ENCODE peak calls at places on chromosomes 7 and 10, in seven cellular contexts. One of them, this sample, is unnamed.

GRCh38 chr7:7793249-7793648 is 74.8 kb upstream of the RPA3 start:
- DNase-seq in T-helper 9 cell: no peak
- DNase-seq in substantia nigra: no peak
- DNase-seq in left kidney: no peak
- DNase-seq in GF-D8: no peak
- DNase-seq in activated CD8-positive, alpha-beta memory T cell treated with anti-CD3 and anti-CD28 coated beads, Interleukin-2, amount 50 U/mL, for 48 hours: no peak
- DNase-seq in RCC 7860: no peak
- DNase-seq in this sample: no peak

GRCh38 chr7:106872763-106873162 is 7.7 kb downstream of the PIK3CG start:
- DNase-seq in left kidney: no peak
- DNase-seq in substantia nigra: no peak
- DNase-seq in activated CD8-positive, alpha-beta memory T cell treated with anti-CD3 and anti-CD28 coated beads, Interleukin-2, amount 50 U/mL, for 48 hours: no peak
- DNase-seq in GF-D8: no peak
- DNase-seq in T-helper 9 cell: no peak
- DNase-seq in RCC 7860: no peak
- DNase-seq in this sample: no peak

GRCh38 chr10:51269816-51270215 is 195.5 kb downstream of the PRKG1 start:
- DNase-seq in T-helper 9 cell: no peak
- DNase-seq in RCC 7860: peak; percentile 68
- DNase-seq in activated CD8-positive, alpha-beta memory T cell treated with anti-CD3 and anti-CD28 coated beads, Interleukin-2, amount 50 U/mL, for 48 hours: no peak
- DNase-seq in substantia nigra: no peak
- DNase-seq in left kidney: no peak
- DNase-seq in GF-D8: no peak
- DNase-seq in this sample: no peak

GRCh38 chr10:9670911-9671310 is 1346.8 kb upstream of the CELF2 start:
- DNase-seq in GF-D8: no peak
- DNase-seq in T-helper 9 cell: no peak
- DNase-seq in RCC 7860: no peak
- DNase-seq in activated CD8-positive, alpha-beta memory T cell treated with anti-CD3 and anti-CD28 coated beads, Interleukin-2, amount 50 U/mL, for 48 hours: no peak
- DNase-seq in left kidney: peak; percentile 64
- DNase-seq in substantia nigra: no peak
- DNase-seq in this sample: no peak

GRCh38 chr10:110901954-110902819 is 16.8 kb downstream of the BBIP1 start:
- DNase-seq in RCC 7860: no peak
- DNase-seq in activated CD8-positive, alpha-beta memory T cell treated with anti-CD3 and anti-CD28 coated beads, Interleukin-2, amount 50 U/mL, for 48 hours: no peak
- DNase-seq in GF-D8: no peak
- DNase-seq in left kidney: no peak
- DNase-seq in substantia nigra: no peak
- DNase-seq in T-helper 9 cell: no peak
- DNase-seq in this sample: no peak

GRCh38 chr7:138610671-138611170 is 90.4 kb downstream of the SVOPL start:
- DNase-seq in activated CD8-positive, alpha-beta memory T cell treated with anti-CD3 and anti-CD28 coated beads, Interleukin-2, amount 50 U/mL, for 48 hours: no peak
- DNase-seq in substantia nigra: no peak
- DNase-seq in GF-D8: no peak
- DNase-seq in RCC 7860: no peak
- DNase-seq in left kidney: peak; percentile 45
- DNase-seq in T-helper 9 cell: no peak
- DNase-seq in this sample: no peak

GRCh38 chr10:61904711-61905445 is 3.4 kb downstream of the ARID5B start:
- DNase-seq in activated CD8-positive, alpha-beta memory T cell treated with anti-CD3 and anti-CD28 coated beads, Interleukin-2, amount 50 U/mL, for 48 hours: no peak
- DNase-seq in GF-D8: no peak
- DNase-seq in T-helper 9 cell: no peak
- DNase-seq in RCC 7860: peak; percentile 65
- DNase-seq in substantia nigra: no peak
- DNase-seq in left kidney: peak; percentile 83
- DNase-seq in this sample: peak; percentile 42

GRCh38 chr10:132353456-132354355 is 21.7 kb downstream of the LRRC27 start:
- DNase-seq in substantia nigra: no peak
- DNase-seq in GF-D8: no peak
- DNase-seq in activated CD8-positive, alpha-beta memory T cell treated with anti-CD3 and anti-CD28 coated beads, Interleukin-2, amount 50 U/mL, for 48 hours: no peak
- DNase-seq in T-helper 9 cell: no peak
- DNase-seq in RCC 7860: no peak
- DNase-seq in left kidney: no peak
- DNase-seq in this sample: no peak

GRCh38 chr10:31745612-31746376 is 182.8 kb downstream of the ARHGAP12 start:
- DNase-seq in activated CD8-positive, alpha-beta memory T cell treated with anti-CD3 and anti-CD28 coated beads, Interleukin-2, amount 50 U/mL, for 48 hours: peak; percentile 59
- DNase-seq in left kidney: no peak
- DNase-seq in T-helper 9 cell: no peak
- DNase-seq in substantia nigra: no peak
- DNase-seq in GF-D8: no peak
- DNase-seq in RCC 7860: peak; percentile 96
- DNase-seq in this sample: no peak

GRCh38 chr10:98694014-98694413 is 247.3 kb upstream of the HPS1 start:
- DNase-seq in activated CD8-positive, alpha-beta memory T cell treated with anti-CD3 and anti-CD28 coated beads, Interleukin-2, amount 50 U/mL, for 48 hours: no peak
- DNase-seq in left kidney: no peak
- DNase-seq in RCC 7860: no peak
- DNase-seq in substantia nigra: no peak
- DNase-seq in T-helper 9 cell: no peak
- DNase-seq in GF-D8: no peak
- DNase-seq in this sample: no peak

GRCh38 chr7:51229106-51229537 is 87.5 kb downstream of the COBL start:
- DNase-seq in RCC 7860: no peak
- DNase-seq in substantia nigra: peak; percentile 47
- DNase-seq in GF-D8: no peak
- DNase-seq in activated CD8-positive, alpha-beta memory T cell treated with anti-CD3 and anti-CD28 coated beads, Interleukin-2, amount 50 U/mL, for 48 hours: peak; percentile 28
- DNase-seq in T-helper 9 cell: no peak
- DNase-seq in left kidney: peak; percentile 51
- DNase-seq in this sample: no peak

GRCh38 chr7:22138106-22138505 is 192.4 kb upstream of the CDCA7L start:
- DNase-seq in RCC 7860: no peak
- DNase-seq in activated CD8-positive, alpha-beta memory T cell treated with anti-CD3 and anti-CD28 coated beads, Interleukin-2, amount 50 U/mL, for 48 hours: no peak
- DNase-seq in substantia nigra: no peak
- DNase-seq in left kidney: no peak
- DNase-seq in GF-D8: no peak
- DNase-seq in T-helper 9 cell: no peak
- DNase-seq in this sample: no peak

GRCh38 chr7:97298561-97298960 is 181.1 kb downstream of the SDHAF3 start:
- DNase-seq in GF-D8: no peak
- DNase-seq in activated CD8-positive, alpha-beta memory T cell treated with anti-CD3 and anti-CD28 coated beads, Interleukin-2, amount 50 U/mL, for 48 hours: no peak
- DNase-seq in T-helper 9 cell: no peak
- DNase-seq in RCC 7860: no peak
- DNase-seq in substantia nigra: no peak
- DNase-seq in left kidney: no peak
- DNase-seq in this sample: no peak

GRCh38 chr10:35079763-35080162 is 10.4 kb downstream of the CUL2 start:
- DNase-seq in RCC 7860: peak; percentile 61
- DNase-seq in GF-D8: no peak
- DNase-seq in substantia nigra: no peak
- DNase-seq in activated CD8-positive, alpha-beta memory T cell treated with anti-CD3 and anti-CD28 coated beads, Interleukin-2, amount 50 U/mL, for 48 hours: no peak
- DNase-seq in left kidney: no peak
- DNase-seq in T-helper 9 cell: no peak
- DNase-seq in this sample: no peak

GRCh38 chr7:90180011-90180585 is 25.8 kb downstream of the STEAP1 start:
- DNase-seq in activated CD8-positive, alpha-beta memory T cell treated with anti-CD3 and anti-CD28 coated beads, Interleukin-2, amount 50 U/mL, for 48 hours: no peak
- DNase-seq in left kidney: no peak
- DNase-seq in substantia nigra: no peak
- DNase-seq in GF-D8: no peak
- DNase-seq in RCC 7860: no peak
- DNase-seq in T-helper 9 cell: no peak
- DNase-seq in this sample: no peak

GRCh38 chr7:116527521-116527920 is 2.7 kb downstream of the CAV1 start:
- DNase-seq in RCC 7860: peak; percentile 69
- DNase-seq in activated CD8-positive, alpha-beta memory T cell treated with anti-CD3 and anti-CD28 coated beads, Interleukin-2, amount 50 U/mL, for 48 hours: no peak
- DNase-seq in substantia nigra: no peak
- DNase-seq in left kidney: no peak
- DNase-seq in T-helper 9 cell: no peak
- DNase-seq in GF-D8: no peak
- DNase-seq in this sample: no peak

GRCh38 chr7:101905203-101905865 is 87.9 kb downstream of the CUX1 start:
- DNase-seq in T-helper 9 cell: no peak
- DNase-seq in RCC 7860: no peak
- DNase-seq in GF-D8: no peak
- DNase-seq in substantia nigra: no peak
- DNase-seq in activated CD8-positive, alpha-beta memory T cell treated with anti-CD3 and anti-CD28 coated beads, Interleukin-2, amount 50 U/mL, for 48 hours: no peak
- DNase-seq in left kidney: no peak
- DNase-seq in this sample: no peak

GRCh38 chr10:69239106-69239505 is 19.0 kb downstream of the HKDC1 start:
- DNase-seq in RCC 7860: no peak
- DNase-seq in left kidney: no peak
- DNase-seq in substantia nigra: no peak
- DNase-seq in GF-D8: no peak
- DNase-seq in activated CD8-positive, alpha-beta memory T cell treated with anti-CD3 and anti-CD28 coated beads, Interleukin-2, amount 50 U/mL, for 48 hours: no peak
- DNase-seq in T-helper 9 cell: no peak
- DNase-seq in this sample: no peak

GRCh38 chr7:41977165-41977651 is 259.8 kb downstream of the GLI3 start:
- DNase-seq in T-helper 9 cell: no peak
- DNase-seq in substantia nigra: peak; percentile 22
- DNase-seq in left kidney: peak; percentile 78
- DNase-seq in RCC 7860: peak; percentile 29
- DNase-seq in GF-D8: no peak
- DNase-seq in activated CD8-positive, alpha-beta memory T cell treated with anti-CD3 and anti-CD28 coated beads, Interleukin-2, amount 50 U/mL, for 48 hours: no peak
- DNase-seq in this sample: no peak

GRCh38 chr7:150370612-150371071 is 2.0 kb downstream of the REPIN1 start:
- DNase-seq in substantia nigra: no peak
- DNase-seq in activated CD8-positive, alpha-beta memory T cell treated with anti-CD3 and anti-CD28 coated beads, Interleukin-2, amount 50 U/mL, for 48 hours: no peak
- DNase-seq in RCC 7860: peak; percentile 80
- DNase-seq in left kidney: no peak
- DNase-seq in T-helper 9 cell: no peak
- DNase-seq in GF-D8: no peak
- DNase-seq in this sample: no peak

GRCh38 chr10:31659665-31660064 is 269.0 kb downstream of the ARHGAP12 start:
- DNase-seq in substantia nigra: no peak
- DNase-seq in GF-D8: no peak
- DNase-seq in left kidney: no peak
- DNase-seq in RCC 7860: no peak
- DNase-seq in activated CD8-positive, alpha-beta memory T cell treated with anti-CD3 and anti-CD28 coated beads, Interleukin-2, amount 50 U/mL, for 48 hours: no peak
- DNase-seq in T-helper 9 cell: no peak
- DNase-seq in this sample: no peak

GRCh38 chr7:45888185-45888992 is at the start of gene IGFBP1:
- DNase-seq in activated CD8-positive, alpha-beta memory T cell treated with anti-CD3 and anti-CD28 coated beads, Interleukin-2, amount 50 U/mL, for 48 hours: no peak
- DNase-seq in substantia nigra: no peak
- DNase-seq in GF-D8: no peak
- DNase-seq in left kidney: peak; percentile 72
- DNase-seq in RCC 7860: no peak
- DNase-seq in T-helper 9 cell: no peak
- DNase-seq in this sample: no peak

GRCh38 chr7:70313251-70313650 is 715.0 kb downstream of the AUTS2 start:
- DNase-seq in activated CD8-positive, alpha-beta memory T cell treated with anti-CD3 and anti-CD28 coated beads, Interleukin-2, amount 50 U/mL, for 48 hours: no peak
- DNase-seq in GF-D8: no peak
- DNase-seq in T-helper 9 cell: no peak
- DNase-seq in left kidney: peak; percentile 82
- DNase-seq in RCC 7860: no peak
- DNase-seq in substantia nigra: no peak
- DNase-seq in this sample: no peak

GRCh38 chr10:25556457-25556856 is 377.6 kb upstream of the MYO3A start:
- DNase-seq in left kidney: no peak
- DNase-seq in T-helper 9 cell: no peak
- DNase-seq in substantia nigra: no peak
- DNase-seq in activated CD8-positive, alpha-beta memory T cell treated with anti-CD3 and anti-CD28 coated beads, Interleukin-2, amount 50 U/mL, for 48 hours: no peak
- DNase-seq in RCC 7860: peak; percentile 59
- DNase-seq in GF-D8: no peak
- DNase-seq in this sample: no peak

GRCh38 chr10:4176500-4177281 is 391.7 kb upstream of the KLF6 start:
- DNase-seq in RCC 7860: no peak
- DNase-seq in left kidney: no peak
- DNase-seq in T-helper 9 cell: no peak
- DNase-seq in substantia nigra: no peak
- DNase-seq in GF-D8: no peak
- DNase-seq in activated CD8-positive, alpha-beta memory T cell treated with anti-CD3 and anti-CD28 coated beads, Interleukin-2, amount 50 U/mL, for 48 hours: no peak
- DNase-seq in this sample: no peak

GRCh38 chr10:69319911-69320316 is 41.6 kb downstream of the HK1 start:
- DNase-seq in RCC 7860: no peak
- DNase-seq in T-helper 9 cell: no peak
- DNase-seq in GF-D8: no peak
- DNase-seq in activated CD8-positive, alpha-beta memory T cell treated with anti-CD3 and anti-CD28 coated beads, Interleukin-2, amount 50 U/mL, for 48 hours: no peak
- DNase-seq in substantia nigra: no peak
- DNase-seq in left kidney: no peak
- DNase-seq in this sample: no peak

GRCh38 chr10:114925675-114926204 is 12.3 kb upstream of the TRUB1 start:
- DNase-seq in substantia nigra: no peak
- DNase-seq in GF-D8: no peak
- DNase-seq in left kidney: no peak
- DNase-seq in activated CD8-positive, alpha-beta memory T cell treated with anti-CD3 and anti-CD28 coated beads, Interleukin-2, amount 50 U/mL, for 48 hours: no peak
- DNase-seq in RCC 7860: peak; percentile 98
- DNase-seq in T-helper 9 cell: no peak
- DNase-seq in this sample: no peak

GRCh38 chr10:98055875-98056516 is 25.6 kb upstream of the CRTAC1 start:
- DNase-seq in T-helper 9 cell: no peak
- DNase-seq in activated CD8-positive, alpha-beta memory T cell treated with anti-CD3 and anti-CD28 coated beads, Interleukin-2, amount 50 U/mL, for 48 hours: peak; percentile 55
- DNase-seq in GF-D8: no peak
- DNase-seq in RCC 7860: no peak
- DNase-seq in substantia nigra: no peak
- DNase-seq in left kidney: peak; percentile 84
- DNase-seq in this sample: no peak

GRCh38 chr10:97297556-97298222 is 5.3 kb upstream of the ARHGAP19 start:
- DNase-seq in RCC 7860: no peak
- DNase-seq in substantia nigra: no peak
- DNase-seq in T-helper 9 cell: no peak
- DNase-seq in activated CD8-positive, alpha-beta memory T cell treated with anti-CD3 and anti-CD28 coated beads, Interleukin-2, amount 50 U/mL, for 48 hours: no peak
- DNase-seq in left kidney: peak; percentile 63
- DNase-seq in GF-D8: no peak
- DNase-seq in this sample: no peak

GRCh38 chr10:49359349-49360231 is 36.3 kb downstream of the DRGX start:
- DNase-seq in activated CD8-positive, alpha-beta memory T cell treated with anti-CD3 and anti-CD28 coated beads, Interleukin-2, amount 50 U/mL, for 48 hours: no peak
- DNase-seq in left kidney: peak; percentile 51
- DNase-seq in T-helper 9 cell: no peak
- DNase-seq in substantia nigra: no peak
- DNase-seq in RCC 7860: no peak
- DNase-seq in GF-D8: no peak
- DNase-seq in this sample: no peak